ENCODE peak calls at places on chromosomes 5 and 9, in eight cellular contexts. G, L, D, Z, H, F, Q and V are unnamed samples.

GRCh38 chr9:37953775-37954437 is 50.0 kb upstream of the SLC25A51 start:
- DNase-seq in G (no peak), L (no peak), D (no peak), Z (no peak), H (peak; percentile 60), F (no peak), Q (peak; percentile 87), V (no peak)

GRCh38 chr5:74199436-74200210 is 440.9 kb downstream of the ENC1 start:
- DNase-seq in G (no peak), L (no peak), D (no peak), Z (no peak), H (no peak), F (no peak), Q (no peak), V (no peak)

GRCh38 chr5:156121234-156121633 is 205.7 kb upstream of the SGCD start:
- DNase-seq in G (no peak), L (peak; percentile 30), D (no peak), Z (no peak), H (no peak), F (no peak), Q (no peak), V (no peak)

GRCh38 chr9:17531642-17532254 is 47.1 kb upstream of the SH3GL2 start:
- DNase-seq in G (no peak), L (no peak), D (no peak), Z (peak; percentile 82), H (no peak), F (peak; percentile 61), Q (peak; percentile 10), V (no peak)

GRCh38 chr9:113516840-113517577 is 53.5 kb downstream of the RGS3 start:
- DNase-seq in G (no peak), L (no peak), D (no peak), Z (no peak), H (peak; percentile 91), F (peak; percentile 36), Q (no peak), V (no peak)

GRCh38 chr9:89668216-89668867 is 63.5 kb downstream of the GADD45G start:
- DNase-seq in G (no peak), L (no peak), D (no peak), Z (no peak), H (no peak), F (peak; percentile 64), Q (no peak), V (peak; percentile 57)

GRCh38 chr5:62115009-62115408 is 191.0 kb upstream of the KIF2A start:
- DNase-seq in G (no peak), L (no peak), D (no peak), Z (no peak), H (no peak), F (no peak), Q (no peak), V (no peak)

GRCh38 chr5:73899055-73899454 is 273.1 kb downstream of the ARHGEF28 start:
- DNase-seq in G (no peak), L (no peak), D (no peak), Z (no peak), H (no peak), F (no peak), Q (no peak), V (no peak)

GRCh38 chr5:65721050-65721774 is 697 bp downstream of the SGTB start:
- DNase-seq in G (peak; percentile 83), L (peak; percentile 33), D (peak; percentile 81), Z (peak; percentile 62), H (peak; percentile 86), F (peak; percentile 53), Q (no peak), V (peak; percentile 40)

GRCh38 chr9:34163439-34163838 is 15.4 kb upstream of the UBAP1 start:
- DNase-seq in G (no peak), L (no peak), D (no peak), Z (no peak), H (no peak), F (no peak), Q (no peak), V (no peak)

GRCh38 chr9:127912296-127912695 is 4.5 kb downstream of the ST6GALNAC4 start:
- DNase-seq in G (no peak), L (no peak), D (no peak), Z (no peak), H (no peak), F (no peak), Q (no peak), V (peak; percentile 84)

GRCh38 chr5:96344678-96345612 is 88.1 kb downstream of the PCSK1 start:
- DNase-seq in G (no peak), L (peak; percentile 61), D (no peak), Z (peak; percentile 79), H (no peak), F (peak; percentile 73), Q (peak; percentile 54), V (no peak)

GRCh38 chr5:139141841-139142240 is 56.3 kb downstream of the SIL1 start:
- DNase-seq in G (peak; percentile 85), L (peak; percentile 32), D (no peak), Z (no peak), H (no peak), F (peak; percentile 87), Q (peak; percentile 1), V (peak; percentile 68)

GRCh38 chr9:114902773-114903589 is 27.4 kb downstream of the TNFSF8 start:
- DNase-seq in G (no peak), L (no peak), D (no peak), Z (no peak), H (no peak), F (no peak), Q (no peak), V (no peak)

GRCh38 chr9:114908104-114908621 is 22.2 kb downstream of the TNFSF8 start:
- DNase-seq in G (no peak), L (peak; percentile 91), D (no peak), Z (no peak), H (no peak), F (no peak), Q (peak; percentile 38), V (peak; percentile 55)

GRCh38 chr9:114906922-114907571 is 23.3 kb downstream of the TNFSF8 start:
- DNase-seq in G (no peak), L (no peak), D (no peak), Z (peak; percentile 91), H (no peak), F (no peak), Q (peak; percentile 38), V (no peak)

GRCh38 chr9:114908796-114909448 is 21.5 kb downstream of the TNFSF8 start:
- DNase-seq in G (no peak), L (no peak), D (no peak), Z (no peak), H (no peak), F (no peak), Q (no peak), V (no peak)

GRCh38 chr9:114905160-114905940 is 25.0 kb downstream of the TNFSF8 start:
- DNase-seq in G (no peak), L (no peak), D (no peak), Z (no peak), H (no peak), F (no peak), Q (no peak), V (peak; percentile 56)
- H3K4me3 ChIP-seq in G (no peak overlapping the region), L (no peak overlapping the region), D (no peak overlapping the region), Z (no peak overlapping the region), H (no peak overlapping the region), F (no peak overlapping the region), Q (no peak overlapping the region), V (no peak overlapping the region)

GRCh38 chr5:80705216-80705769 is 50.5 kb upstream of the DHFR start:
- DNase-seq in G (no peak), L (no peak), D (no peak), Z (no peak), H (no peak), F (no peak), Q (no peak), V (no peak)
- TF ChIP-seq POLR2AphosphoS5 in G (no peak), L (no peak), D (no peak), Z (no peak), H (no peak), F (no peak), Q (no peak), V (no peak)

GRCh38 chr5:9544502-9545300 is 1.2 kb downstream of the SEMA5A start:
- DNase-seq in G (peak; percentile 92), L (peak; percentile 86), D (peak; percentile 89), Z (peak; percentile 93), H (peak; percentile 86), F (peak; percentile 82), Q (no peak), V (peak; percentile 95)

GRCh38 chr5:9545301-9545958 is 445 bp downstream of the SEMA5A start:
- DNase-seq in G (peak; percentile 71), L (peak; percentile 30), D (peak; percentile 72), Z (peak; percentile 63), H (peak; percentile 74), F (no peak), Q (no peak), V (peak; percentile 85)

GRCh38 chr5:9546973-9547947 is 1.4 kb upstream of the SEMA5A start:
- DNase-seq in G (no peak), L (peak; percentile 40), D (no peak), Z (peak; percentile 63), H (no peak), F (no peak), Q (no peak), V (peak; percentile 61)

GRCh38 chr5:9544056-9544455 is 1.8 kb downstream of the SEMA5A start:
- DNase-seq in G (no peak), L (no peak), D (no peak), Z (no peak), H (no peak), F (no peak), Q (no peak), V (no peak)

DNA sequence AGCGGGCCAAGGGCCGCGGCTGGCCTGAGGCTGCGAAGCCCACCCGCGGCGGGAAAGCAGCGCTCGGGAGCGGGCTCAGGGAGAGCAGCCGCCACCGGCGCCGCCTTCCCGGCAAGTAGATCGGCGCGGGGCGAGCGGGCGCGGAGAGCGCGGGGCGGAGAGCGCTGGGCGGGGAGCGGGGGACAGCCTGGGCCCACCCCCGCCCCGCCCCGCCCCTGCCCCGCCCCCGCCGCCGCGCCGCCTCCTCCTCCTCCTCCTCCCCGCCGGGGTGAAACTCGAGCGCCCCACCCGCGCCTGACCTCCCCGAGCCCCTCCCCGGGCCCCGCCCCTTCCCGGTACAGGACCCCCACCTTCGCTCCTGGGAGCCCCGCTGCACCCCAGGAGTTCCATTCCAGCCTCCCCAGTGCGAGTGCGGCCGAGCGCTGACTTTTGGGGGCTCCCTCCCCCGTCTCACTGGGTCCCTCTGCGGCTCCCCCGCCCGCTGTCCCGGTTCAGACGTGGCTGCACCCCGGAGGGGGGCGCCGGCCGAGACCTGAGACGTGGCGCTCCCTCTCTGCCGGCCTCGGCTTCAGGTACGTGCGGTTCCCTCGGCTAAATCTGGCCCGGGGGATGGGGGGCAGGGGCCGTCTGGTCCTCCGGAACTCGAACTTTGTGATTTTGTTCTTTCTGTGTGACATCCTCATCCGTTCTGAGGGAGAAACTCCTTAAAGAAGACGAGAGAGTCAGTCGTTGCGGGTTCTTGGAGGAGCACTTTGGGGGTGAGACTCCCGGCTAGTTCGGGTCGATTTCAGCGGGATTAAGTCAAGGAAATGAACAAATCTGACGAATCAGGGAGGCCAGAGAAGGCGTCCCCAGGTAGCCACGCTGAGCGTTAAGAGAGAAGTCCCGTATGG is at the start of gene SEMA5A:
- DNase-seq in G (peak; percentile 87), L (peak; percentile 80), D (peak; percentile 81), Z (peak; percentile 73), H (peak; percentile 79), F (peak; percentile 72), Q (no peak), V (peak; percentile 94)
- TF ChIP-seq CTCF in G (no peak), L (no peak), D (no peak), Z (no peak), H (no peak), F (no peak), Q (no peak), V (no peak)

DNA sequence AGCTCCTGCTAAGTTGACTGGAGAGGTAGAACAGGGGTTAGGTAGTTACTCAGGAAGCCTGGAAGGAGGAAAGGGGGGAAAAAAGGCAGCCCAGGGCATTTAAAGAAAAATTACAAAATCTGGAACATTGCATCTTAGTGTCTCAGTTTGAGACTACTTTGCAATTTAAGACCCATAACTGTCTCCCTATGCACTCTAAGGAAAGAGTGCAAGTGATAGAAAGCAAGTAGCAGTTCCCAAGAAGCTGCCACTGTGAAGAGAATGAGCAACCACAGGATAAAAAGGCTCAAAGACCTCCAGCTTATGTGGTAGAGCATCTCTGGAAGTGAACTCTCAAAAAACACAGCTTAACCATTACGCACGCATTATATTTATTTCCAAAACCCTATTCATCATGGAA is 141.8 kb downstream of the SLCO4C1 start:
- DNase-seq in G (no peak), L (no peak), D (no peak), Z (no peak), H (no peak), F (no peak), Q (no peak), V (no peak)
- H3K4me3 ChIP-seq in G (no peak overlapping the region), L (no peak overlapping the region), D (no peak overlapping the region), Z (peak overlapping the region; percentile 54), H (no peak overlapping the region), F (no peak overlapping the region), Q (no peak overlapping the region), V (no peak overlapping the region)